ENCODE peak calls at places on chromosomes 1 and 21, in five cellular contexts. G, K, N, V and Q are unnamed samples.

GRCh38 chr1:11731719-11732283 is 4.1 kb upstream of the AGTRAP start:
- DNase-seq in N (peak), G (peak), V (peak), K (peak), Q (peak)

GRCh38 chr1:223304931-223305330 is 59.0 kb downstream of the SUSD4 start:
- DNase-seq in K (no peak), N (no peak), G (no peak), V (no peak), Q (no peak)

GRCh38 chr1:44714532-44714931 is 16.4 kb downstream of the RNU5D-1 start:
- DNase-seq in K (no peak), N (no peak), G (no peak), V (no peak), Q (no peak)

GRCh38 chr1:204685236-204686006 is at the start of gene LRRN2:
- DNase-seq in G (peak), V (no peak), K (peak), N (peak), Q (peak)

GRCh38 chr1:7379445-7379971 is 391.6 kb upstream of the VAMP3 start:
- DNase-seq in K (peak), V (no peak), G (peak), N (no peak), Q (peak)

GRCh38 chr1:71154454-71154853 is 73.6 kb upstream of the ZRANB2 start:
- DNase-seq in K (no peak), N (no peak), G (no peak), V (no peak), Q (no peak)

GRCh38 chr1:4924356-4924755 is 269.9 kb downstream of the AJAP1 start:
- DNase-seq in V (no peak), K (no peak), G (no peak), N (no peak), Q (no peak)

GRCh38 chr1:17516303-17517214 is 22.9 kb upstream of the ARHGEF10L start:
- DNase-seq in K (no peak), G (no peak), N (no peak), V (no peak), Q (no peak)

GRCh38 chr1:3064901-3065300 is 4.1 kb upstream of the PRDM16 start:
- DNase-seq in V (no peak), G (no peak), N (no peak), K (no peak), Q (no peak)

GRCh38 chr1:197902454-197903195 is at the start of gene C1orf53:
- DNase-seq in K (peak), V (peak), N (peak), G (peak), Q (peak)

GRCh38 chr1:93681549-93682412 is at the start of gene BCAR3:
- DNase-seq in N (peak), V (peak), G (peak), K (peak), Q (peak)

GRCh38 chr1:231934797-231935196 is 308.2 kb downstream of the DISC1 start:
- DNase-seq in N (no peak), K (peak), G (no peak), V (no peak), Q (peak)

GRCh38 chr21:38988211-38989096 is 182.7 kb downstream of the ETS2 start:
- DNase-seq in V (no peak), N (no peak), K (no peak), G (no peak), Q (no peak)

GRCh38 chr1:150127868-150128267 is 21.8 kb upstream of the PLEKHO1 start:
- DNase-seq in G (no peak), K (no peak), N (no peak), V (no peak), Q (no peak)

GRCh38 chr1:9196129-9197040 is 38.2 kb upstream of the H6PD start:
- DNase-seq in N (peak), K (peak), G (peak), V (peak), Q (peak)

GRCh38 chr1:171055966-171056643 is 34.6 kb upstream of the FMO3 start:
- DNase-seq in V (no peak), K (no peak), N (no peak), G (no peak), Q (no peak)

GRCh38 chr1:102174259-102174863 is 177.6 kb upstream of the OLFM3 start:
- DNase-seq in N (no peak), G (no peak), V (peak), K (no peak), Q (peak)

GRCh38 chr1:172457479-172458130 is 13.7 kb upstream of the PIGC start:
- DNase-seq in K (no peak), N (no peak), V (no peak), G (no peak), Q (no peak)

GRCh38 chr1:11681071-11681771 is at the start of gene MAD2L2:
- DNase-seq in N (peak), K (peak), G (peak), V (peak), Q (peak)

GRCh38 chr1:234139966-234140365 is 233.3 kb upstream of the COA6 start:
- DNase-seq in V (no peak), K (peak), G (no peak), N (no peak), Q (no peak)

GRCh38 chr1:11774753-11775152 is 12.8 kb downstream of the C1orf167 start:
- DNase-seq in K (no peak), G (no peak), V (no peak), N (no peak), Q (no peak)

GRCh38 chr1:36123357-36123756 is 1.7 kb downstream of the COL8A2 start:
- DNase-seq in G (no peak), K (peak), V (no peak), N (no peak), Q (no peak)

GRCh38 chr1:54277451-54278355 is 77.7 kb downstream of the MRPL37 start:
- DNase-seq in G (no peak), V (no peak), K (peak), N (no peak), Q (no peak)

GRCh38 chr1:17370618-17371017 is 1.4 kb upstream of the PADI6 start:
- DNase-seq in G (no peak), N (no peak), V (no peak), K (no peak), Q (no peak)